ENCODE peak calls at places on chromosome 19, in eight cellular contexts. Q, N, T, O, M, L, H and J are unnamed samples.

GRCh38 chr19:49017041-49017665 is at the start of gene LHB:
- DNase-seq in L (no peak), O (no peak), M (no peak), N (no peak), H (no peak), T (no peak), Q (no peak), J (no peak)

GRCh38 chr19:47992070-47992469 is at the start of gene BSPH1:
- DNase-seq in H (no peak), M (no peak), O (no peak), L (no peak), N (no peak), Q (no peak), T (no peak), J (no peak)

GRCh38 chr19:32222594-32222993 is 122.8 kb upstream of the ZNF507 start:
- DNase-seq in Q (no peak), H (no peak), T (no peak), L (no peak), O (no peak), M (no peak), N (peak), J (peak)

GRCh38 chr19:45630463-45630862 is 8.7 kb downstream of the EML2 start:
- DNase-seq in M (no peak), T (peak), Q (no peak), O (no peak), N (no peak), L (peak), H (peak), J (no peak)

GRCh38 chr19:35975608-35976214 is 19.3 kb upstream of the SDHAF1 start:
- DNase-seq in T (no peak), O (no peak), H (peak), L (peak), Q (peak), M (no peak), N (peak), J (no peak)

GRCh38 chr19:40388486-40388885 is 1.5 kb downstream of the HIPK4 start:
- DNase-seq in H (no peak), O (no peak), T (no peak), N (no peak), M (no peak), Q (no peak), L (no peak), J (no peak)

GRCh38 chr19:2618611-2619010 is 83.9 kb downstream of the GNG7 start:
- DNase-seq in M (peak), N (no peak), L (peak), H (peak), T (no peak), O (peak), Q (no peak), J (no peak)

GRCh38 chr19:17902701-17903100 is 30.1 kb upstream of the CCDC124 start:
- DNase-seq in T (no peak), M (no peak), N (no peak), Q (no peak), O (no peak), L (peak), H (peak), J (no peak)

GRCh38 chr19:5587071-5587455 is 19.3 kb upstream of the TINCR start:
- DNase-seq in M (no peak), H (no peak), O (no peak), N (no peak), T (no peak), Q (no peak), L (no peak), J (no peak)

GRCh38 chr19:32012206-32012605 is 333.2 kb upstream of the ZNF507 start:
- DNase-seq in H (no peak), Q (no peak), N (peak), M (no peak), T (no peak), L (no peak), O (no peak), J (no peak)

GRCh38 chr19:10143700-10144099 is 24.0 kb upstream of the EIF3G start:
- DNase-seq in O (no peak), M (no peak), H (no peak), N (no peak), L (no peak), T (no peak), Q (no peak), J (no peak)
- TF ChIP-seq CTCF in O (no peak), M (no peak), H (no peak), N (no peak), L (no peak), T (no peak), Q (no peak), J (no peak)

DNA sequence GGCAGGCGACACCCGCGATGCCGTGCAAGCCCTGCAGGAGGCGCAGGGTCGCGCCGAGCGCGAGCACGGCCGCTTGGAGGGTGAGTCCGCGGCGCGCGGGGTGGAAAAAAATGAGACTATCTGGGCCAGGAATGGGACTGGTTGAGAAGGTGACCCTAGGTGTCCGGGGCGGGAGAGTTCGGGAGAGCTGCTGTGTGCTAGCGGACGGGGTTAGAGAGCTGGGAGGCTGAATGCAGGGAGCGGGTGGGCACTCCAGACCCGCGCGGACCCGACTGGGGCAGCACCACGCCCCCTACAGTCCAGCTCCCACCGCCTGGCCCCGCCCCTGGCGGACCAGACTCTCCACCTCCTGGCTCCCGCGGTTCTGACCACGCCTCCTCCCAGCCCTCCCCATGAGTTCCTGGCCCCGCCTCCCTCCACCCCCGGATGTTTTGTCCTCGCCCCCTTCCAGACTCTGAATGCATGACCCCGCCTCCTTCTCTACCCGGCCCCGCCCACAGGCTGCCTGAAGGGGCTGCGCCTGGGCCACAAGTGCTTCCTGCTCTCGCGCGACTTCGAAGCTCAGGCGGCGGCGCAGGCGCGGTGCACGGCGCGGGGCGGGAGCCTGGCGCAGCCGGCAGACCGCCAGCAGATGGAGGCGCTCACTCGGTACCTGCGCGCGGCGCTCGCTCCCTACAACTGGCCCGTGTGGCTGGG is 1.5 kb downstream of the CLEC11A start:
- DNase-seq in H (peak), Q (peak), T (peak), N (peak), O (peak), M (peak), L (peak), J (peak)
- TF ChIP-seq CTCF in H (peak), Q (peak), T (peak), N (peak), O (peak), M (peak), L (peak), J (peak)

DNA sequence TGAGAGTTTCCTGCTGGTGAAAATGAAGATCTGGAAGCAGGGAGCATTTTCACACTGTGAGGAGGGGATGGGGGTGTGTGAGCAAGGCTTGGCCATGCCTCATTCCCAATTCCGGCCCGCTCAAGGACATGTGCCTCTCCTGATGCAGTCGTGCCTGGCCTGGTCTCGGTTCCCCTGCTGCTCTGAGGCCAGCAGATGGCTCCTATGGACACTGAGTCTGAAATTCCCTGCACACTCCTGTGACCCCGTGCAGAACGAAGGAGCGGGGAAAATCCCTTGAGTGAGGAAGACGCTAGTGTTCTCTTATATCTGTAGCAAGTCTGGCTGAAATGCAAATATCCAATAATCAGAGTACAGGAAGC is 363 bp upstream of the ZNF763 start:
- DNase-seq in T (no peak), O (peak), N (no peak), Q (peak), H (no peak), L (no peak), M (peak), J (no peak)
- TF ChIP-seq CTCF in T (no peak), O (no peak), N (peak), Q (no peak), H (peak), L (peak), M (no peak), J (no peak)

DNA sequence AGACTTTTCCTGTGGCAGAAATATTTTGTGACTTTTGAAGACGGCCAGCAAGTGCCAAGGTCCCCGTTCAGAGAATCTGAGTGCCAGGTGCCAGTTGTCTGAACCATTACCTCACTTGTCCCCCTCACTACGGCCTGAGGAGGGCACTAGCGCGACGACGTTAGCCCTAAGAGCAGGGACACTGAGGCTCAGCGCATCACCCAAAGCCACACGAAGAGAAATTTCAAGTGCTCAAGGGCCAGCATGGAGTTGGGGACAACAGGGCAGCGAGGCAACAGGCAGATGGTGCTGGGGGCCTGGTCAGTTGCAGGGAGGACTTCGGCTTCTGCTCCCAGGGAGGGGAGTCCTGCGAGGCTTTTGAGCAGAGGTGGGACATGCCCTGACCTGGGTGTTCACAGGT is 9.5 kb upstream of the TYK2 start:
- DNase-seq in M (no peak), H (peak), L (no peak), N (peak), Q (no peak), O (no peak), T (no peak), J (no peak)
- TF ChIP-seq CTCF in M (no peak), H (peak), L (peak), N (peak), Q (no peak), O (no peak), T (no peak), J (no peak)